ENCODE peak calls at places on chromosome 13, in five cellular contexts. X is IMR-90, A is tibial nerve, L is AG04450, Z is dorsolateral prefrontal cortex. K is an unnamed sample.

GRCh38 chr13:23074054-23074805 is 106.5 kb upstream of the SGCG start:
- DNase-seq in X (peak; percentile 11), A (peak; percentile 27), L (no peak), Z (no peak), K (no peak)

GRCh38 chr13:27926644-27927434 is 7.0 kb downstream of the PDX1 start:
- DNase-seq in X (no peak), A (no peak), L (no peak), Z (no peak), K (no peak)

GRCh38 chr13:40498461-40498860 is 168.0 kb downstream of the FOXO1 start:
- DNase-seq in X (no peak), A (no peak), L (no peak), Z (no peak), K (no peak)

GRCh38 chr13:34358811-34359513 is 541.0 kb downstream of the RFC3 start:
- DNase-seq in X (peak; percentile 72), A (no peak), L (peak; percentile 38), Z (no peak), K (peak; percentile 82)

GRCh38 chr13:70613295-70613694 is 505.0 kb upstream of the KLHL1 start:
- DNase-seq in X (no peak), A (no peak), L (no peak), Z (no peak), K (no peak)

GRCh38 chr13:113024466-113024865 is 55.5 kb downstream of the MCF2L start:
- DNase-seq in X (no peak), A (no peak), L (no peak), Z (no peak), K (no peak)

GRCh38 chr13:41700790-41701310 is 243.5 kb downstream of the RGCC start:
- DNase-seq in X (peak; percentile 66), A (no peak), L (peak; percentile 18), Z (no peak), K (peak; percentile 81)

GRCh38 chr13:97856001-97856675 is 97.3 kb upstream of the IPO5 start:
- DNase-seq in X (no peak), A (peak; percentile 34), L (no peak), Z (no peak), K (no peak)

GRCh38 chr13:45374917-45375316 is 33.9 kb upstream of the TPT1 start:
- DNase-seq in X (peak; percentile 48), A (no peak), L (no peak), Z (no peak), K (peak; percentile 39)

GRCh38 chr13:108595416-108596257 is 33.8 kb upstream of the MYO16 start:
- DNase-seq in X (no peak), A (no peak), L (no peak), Z (peak; percentile 18), K (peak; percentile 46)

GRCh38 chr13:27182844-27183497 is 11.4 kb upstream of the USP12 start:
- DNase-seq in X (peak; percentile 95), A (peak; percentile 28), L (no peak), Z (no peak), K (peak; percentile 83)

GRCh38 chr13:50403311-50403710 is 388.1 kb downstream of the KCNRG start:
- DNase-seq in X (peak; percentile 53), A (no peak), L (no peak), Z (no peak), K (no peak)

GRCh38 chr13:112443191-112444000 is 67.2 kb downstream of the SPACA7 start:
- DNase-seq in X (no peak), A (no peak), L (no peak), Z (no peak), K (no peak)

GRCh38 chr13:71801781-71802180 is 65.2 kb downstream of the DACH1 start:
- DNase-seq in X (no peak), A (no peak), L (no peak), Z (no peak), K (no peak)

DNA sequence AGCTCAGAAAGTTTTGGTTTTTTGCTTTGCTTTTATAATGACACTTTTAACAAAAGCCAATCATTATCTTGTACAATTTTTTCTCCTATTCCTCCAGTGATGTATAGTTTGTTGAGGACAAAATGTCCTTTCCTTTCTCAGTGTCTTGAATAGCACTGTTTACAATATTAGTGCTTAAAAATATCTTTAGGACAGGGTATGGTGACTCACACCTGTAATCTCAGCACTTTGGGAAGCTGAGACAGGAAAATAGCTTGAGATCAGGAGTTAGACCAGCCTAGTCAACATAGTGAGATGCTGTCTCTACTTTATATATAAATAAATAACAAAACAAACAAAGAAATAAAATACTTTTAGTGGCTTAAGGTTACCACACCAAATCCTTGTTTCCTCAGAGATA is 41.9 kb downstream of the SPRY2 start:
- DNase-seq in X (no peak), A (no peak), L (no peak), Z (no peak), K (no peak)
- H3K4me3 ChIP-seq in X (no peak overlapping the region), A (no peak overlapping the region), L (no peak overlapping the region), Z (no peak overlapping the region), K (no peak overlapping the region)

DNA sequence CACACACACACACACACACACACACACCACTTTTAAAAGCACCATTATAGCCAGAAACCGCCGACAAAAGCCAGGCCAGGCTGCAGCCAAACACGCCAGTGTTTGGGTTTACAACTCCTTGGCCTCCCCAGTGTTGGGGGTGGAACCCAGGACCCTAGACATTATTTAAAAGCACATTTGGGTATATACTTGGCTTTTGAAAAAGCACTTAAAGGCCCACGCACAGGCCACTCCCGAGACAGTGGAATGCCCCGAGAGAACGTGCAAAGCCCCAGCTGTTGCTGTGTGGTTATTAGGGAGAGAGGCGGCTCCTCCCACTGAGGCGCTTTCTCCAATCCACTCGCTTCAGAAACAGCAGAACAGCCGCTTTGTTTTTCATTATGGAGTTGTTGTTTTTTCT is 38.2 kb downstream of the GGACT start:
- DNase-seq in X (peak; percentile 15), A (no peak), L (no peak), Z (no peak), K (peak; percentile 57)
- H3K4me3 ChIP-seq in X (no peak overlapping the region), A (no peak overlapping the region), L (no peak overlapping the region), Z (peak overlapping the region; percentile 36), K (no peak overlapping the region)

DNA sequence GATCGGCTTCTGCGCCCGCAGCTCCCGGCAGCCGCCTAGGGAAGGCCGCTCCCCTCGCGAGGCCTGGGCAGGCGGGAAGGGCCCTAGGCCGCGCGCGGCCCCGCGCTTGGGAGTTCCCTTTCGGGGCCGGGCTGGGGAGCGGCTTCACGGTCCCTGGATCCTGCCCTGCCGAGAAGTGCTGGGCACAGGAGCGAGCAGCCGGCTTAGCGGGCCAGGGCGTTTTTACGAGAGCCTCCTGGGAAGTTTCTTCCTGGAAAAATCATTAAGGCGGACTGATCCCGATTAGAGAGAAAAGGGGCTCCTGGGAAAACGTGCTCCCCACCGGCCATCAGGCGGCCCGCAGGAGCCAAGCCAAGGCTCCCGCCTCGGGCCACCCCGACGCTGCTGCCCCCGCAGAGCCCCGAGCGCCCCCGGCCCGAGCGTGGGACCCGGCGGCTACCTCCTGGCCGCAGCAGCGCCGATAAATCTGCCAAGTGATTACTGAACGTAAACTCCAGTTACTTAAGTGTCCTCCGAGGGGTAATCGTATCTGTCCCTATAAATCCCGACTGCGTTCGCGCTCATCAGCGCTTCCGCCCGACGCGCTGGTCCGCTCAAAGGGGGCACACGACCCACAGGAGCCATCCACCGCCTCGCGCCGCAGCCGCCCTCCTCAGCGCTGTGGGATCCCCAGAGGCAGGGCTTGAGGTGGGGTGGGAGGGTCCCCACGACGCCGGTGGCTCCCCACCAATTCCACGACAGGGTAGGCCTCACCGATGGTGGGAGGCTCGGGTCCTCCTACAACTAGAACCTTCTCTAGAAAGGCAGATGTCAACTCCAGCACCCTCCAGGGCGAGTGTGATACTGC is 2.8 kb downstream of the ZIC5 start:
- DNase-seq in X (no peak), A (no peak), L (no peak), Z (no peak), K (peak; percentile 38)
- H3K4me3 ChIP-seq in X (no peak overlapping the region), A (peak overlapping the region; percentile 17), L (no peak overlapping the region), Z (peak overlapping the region; percentile 54), K (peak overlapping the region; percentile 65)

GRCh38 chr13:111122056-111122455 is 6.9 kb downstream of the ARHGEF7 start:
- DNase-seq in X (peak; percentile 59), A (no peak), L (peak; percentile 50), Z (no peak), K (no peak)
- H3K4me3 ChIP-seq in X (no peak overlapping the region), A (no peak overlapping the region), L (no peak overlapping the region), Z (no peak overlapping the region), K (no peak overlapping the region)

GRCh38 chr13:30107536-30108136 is 199.7 kb downstream of the KATNAL1 start:
- DNase-seq in X (peak; percentile 84), A (no peak), L (no peak), Z (no peak), K (no peak)
- H3K4me3 ChIP-seq in X (no peak overlapping the region), A (no peak overlapping the region), L (no peak overlapping the region), Z (no peak overlapping the region), K (no peak overlapping the region)

DNA sequence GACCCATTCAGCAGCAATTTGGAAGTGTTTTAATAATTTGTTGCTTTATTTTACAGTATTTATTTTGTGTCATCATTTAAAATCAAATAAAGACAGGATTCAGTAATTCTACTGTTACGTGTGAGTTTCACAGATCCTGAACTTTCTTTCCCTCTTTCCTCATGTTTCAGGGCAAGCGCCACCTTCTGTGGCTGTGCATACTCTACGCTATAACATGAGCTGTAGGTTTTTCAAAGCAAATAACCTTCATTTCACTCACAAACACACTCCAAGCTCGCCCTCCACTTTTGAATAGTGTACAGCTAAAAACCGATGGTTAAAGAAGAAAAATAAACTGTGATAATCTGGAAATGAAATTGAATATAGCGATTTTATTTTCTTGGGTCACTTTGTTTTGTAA is 753.3 kb downstream of the OLFM4 start:
- DNase-seq in X (no peak), A (no peak), L (no peak), Z (no peak), K (no peak)
- H3K4me3 ChIP-seq in X (no peak overlapping the region), A (no peak overlapping the region), L (no peak overlapping the region), Z (no peak overlapping the region), K (no peak overlapping the region)

DNA sequence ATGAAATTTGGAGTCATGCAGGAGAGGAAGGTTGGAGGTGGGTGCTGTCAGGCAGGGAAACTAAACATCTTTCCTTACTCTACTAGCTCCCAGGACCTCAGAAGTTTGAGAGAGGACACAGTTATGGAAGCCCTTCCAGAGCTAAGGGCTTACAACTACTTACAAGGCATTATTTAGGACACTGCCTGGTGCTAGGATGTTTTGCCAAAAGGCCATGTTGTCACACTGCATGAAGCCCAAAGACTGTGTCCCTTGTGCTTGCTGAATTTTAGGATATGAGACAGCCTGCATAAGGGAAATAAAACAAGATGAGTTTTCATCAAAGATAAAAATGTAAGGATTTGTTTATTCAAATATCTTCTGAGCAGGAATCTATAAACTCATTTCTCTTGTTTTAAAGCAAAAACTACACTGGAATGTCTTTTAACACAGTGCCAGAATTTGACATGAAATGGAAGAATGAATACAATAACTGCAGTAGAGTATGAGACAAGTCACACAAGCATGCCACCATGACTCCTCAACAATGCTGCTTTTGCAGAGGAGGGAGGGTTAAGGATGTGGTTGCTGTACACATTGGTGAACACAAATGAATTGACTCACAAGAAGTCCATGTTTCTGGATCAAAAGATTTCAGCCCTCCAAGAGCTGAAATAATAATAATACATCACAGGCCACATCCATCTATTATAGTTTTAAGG is 258.4 kb downstream of the SPRY2 start:
- DNase-seq in X (peak; percentile 74), A (no peak), L (no peak), Z (no peak), K (peak; percentile 70)
- H3K4me3 ChIP-seq in X (no peak overlapping the region), A (no peak overlapping the region), L (no peak overlapping the region), Z (no peak overlapping the region), K (no peak overlapping the region)

DNA sequence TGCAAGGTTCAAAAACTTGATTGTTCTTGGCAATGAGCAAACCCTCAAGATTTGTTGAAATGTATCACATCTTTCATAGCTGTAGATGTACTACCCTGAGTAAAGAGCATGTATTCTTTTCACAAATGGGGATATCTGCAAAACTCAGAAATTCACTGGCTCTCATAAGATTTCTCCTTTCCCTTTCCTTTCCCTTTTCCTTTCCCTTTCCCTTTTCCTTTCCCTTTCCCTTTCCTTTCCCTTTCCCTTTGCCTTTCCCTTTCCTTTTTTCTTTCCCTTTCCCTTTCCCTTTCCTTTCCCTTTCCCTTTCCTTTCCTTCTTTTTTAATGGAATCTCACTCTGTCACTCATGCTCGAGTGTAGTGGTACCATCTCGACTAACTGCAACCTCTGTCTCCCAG is 69.1 kb downstream of the FNDC3A start:
- DNase-seq in X (no peak), A (no peak), L (no peak), Z (no peak), K (no peak)
- H3K4me3 ChIP-seq in X (no peak overlapping the region), A (no peak overlapping the region), L (no peak overlapping the region), Z (no peak overlapping the region), K (no peak overlapping the region)

GRCh38 chr13:77009011-77009410 is 17.1 kb downstream of the CLN5 start:
- DNase-seq in X (peak; percentile 15), A (no peak), L (no peak), Z (no peak), K (no peak)
- H3K4me3 ChIP-seq in X (no peak overlapping the region), A (no peak overlapping the region), L (no peak overlapping the region), Z (no peak overlapping the region), K (no peak overlapping the region)

K was measured in astrocyte of the spinal cord.